ENCODE peak calls at places on chromosomes 5 and 9, in five cellular contexts. B is GM23248, X is brain microvascular endothelial cell, M is NCI-H446 treated with DMSO at 0.1 percent for 48 hours, E is Peyer's patch. F is an unnamed sample.

GRCh38 chr9:77750284-77750683 is 102.2 kb upstream of the GNA14 start:
- DNase-seq in B (peak; percentile 39), X (no peak), M (no peak), E (no peak), F (peak; percentile 13)

GRCh38 chr9:133257398-133258053 is 17.5 kb downstream of the ABO start:
- DNase-seq in E (no peak), X (no peak), M (no peak), B (no peak), F (no peak)

GRCh38 chr9:34994429-34995287 is 5.1 kb downstream of the DNAJB5 start:
- DNase-seq in X (no peak), B (peak; percentile 71), E (no peak), M (no peak), F (no peak)

GRCh38 chr5:53191766-53192165 is 82.2 kb upstream of the MOCS2 start:
- DNase-seq in X (no peak), M (no peak), E (no peak), B (no peak), F (no peak)

GRCh38 chr9:115213777-115214428 is 95.9 kb upstream of the TNC start:
- DNase-seq in B (peak; percentile 92), E (no peak), X (peak; percentile 89), M (no peak), F (no peak)

GRCh38 chr5:96868603-96869371 is 7.5 kb upstream of the ERAP2 start:
- DNase-seq in B (peak; percentile 84), M (peak; percentile 76), E (no peak), X (peak; percentile 63), F (peak; percentile 47)

GRCh38 chr5:133370281-133370890 is 242.0 kb downstream of the FSTL4 start:
- DNase-seq in E (no peak), M (no peak), B (peak; percentile 40), X (no peak), F (no peak)

GRCh38 chr5:170636206-170636605 is 132.4 kb downstream of the KCNIP1 start:
- DNase-seq in X (no peak), E (no peak), B (no peak), M (no peak), F (no peak)

GRCh38 chr5:170570492-170570891 is 66.7 kb downstream of the KCNIP1 start:
- DNase-seq in E (no peak), X (no peak), M (no peak), B (no peak), F (no peak)

GRCh38 chr9:72856985-72857631 is 95.7 kb downstream of the ALDH1A1 start:
- DNase-seq in B (peak; percentile 78), M (no peak), E (no peak), X (peak; percentile 66), F (peak; percentile 45)

GRCh38 chr5:130166839-130167490 is 262.7 kb downstream of the CHSY3 start:
- DNase-seq in X (no peak), E (no peak), M (no peak), B (no peak), F (no peak)

GRCh38 chr5:56896761-56897160 is 12.6 kb upstream of the SETD9 start:
- DNase-seq in X (no peak), M (no peak), E (no peak), B (no peak), F (no peak)

GRCh38 chr9:87830446-87830845 is 52.2 kb upstream of the SPATA31E1 start:
- DNase-seq in M (no peak), B (no peak), E (no peak), X (no peak), F (no peak)

GRCh38 chr9:100058699-100059579 is 39.9 kb downstream of the ERP44 start:
- DNase-seq in B (no peak), M (no peak), E (no peak), X (no peak), F (no peak)

GRCh38 chr5:134240421-134240962 is 14.6 kb upstream of the PPP2CA start:
- DNase-seq in B (peak; percentile 45), E (no peak), X (peak; percentile 77), M (peak; percentile 74), F (no peak)

GRCh38 chr5:90786756-90787155 is 228.2 kb downstream of the ADGRV1 start:
- DNase-seq in E (no peak), M (no peak), B (no peak), X (no peak), F (no peak)

GRCh38 chr5:34538026-34538672 is 118.0 kb upstream of the RAI14 start:
- DNase-seq in B (peak; percentile 26), E (no peak), X (peak; percentile 11), M (no peak), F (no peak)

GRCh38 chr5:116528519-116529234 is 45.9 kb downstream of the SEMA6A start:
- DNase-seq in M (peak; percentile 43), B (no peak), X (no peak), E (no peak), F (no peak)

GRCh38 chr5:175351126-175351525 is 92.9 kb downstream of the DRD1 start:
- DNase-seq in E (no peak), M (no peak), X (no peak), B (no peak), F (no peak)

GRCh38 chr5:55993628-55994501 is 898 bp downstream of the IL6ST start:
- DNase-seq in M (no peak), X (no peak), E (no peak), B (peak; percentile 46), F (no peak)

GRCh38 chr9:5455181-5455580 is 4.8 kb downstream of the CD274 start:
- DNase-seq in X (peak; percentile 32), B (peak; percentile 92), E (no peak), M (no peak), F (no peak)

GRCh38 chr5:10528056-10528816 is 35.6 kb upstream of the ANKRD33B start:
- DNase-seq in B (peak; percentile 82), X (no peak), M (peak; percentile 92), E (no peak), F (no peak)

GRCh38 chr5:117943120-117943519 is 1045.2 kb downstream of the DTWD2 start:
- DNase-seq in X (no peak), B (no peak), M (no peak), E (no peak), F (no peak)

GRCh38 chr5:88674262-88675158 is 208.5 kb downstream of the MEF2C start:
- DNase-seq in X (no peak), M (no peak), E (peak; percentile 51), B (peak; percentile 55), F (no peak)

GRCh38 chr5:80204808-80205614 is 50.8 kb downstream of the SERINC5 start:
- DNase-seq in M (no peak), B (no peak), X (peak; percentile 87), E (no peak), F (peak; percentile 1)

GRCh38 chr5:80284720-80285119 is 28.9 kb upstream of the SERINC5 start:
- DNase-seq in E (no peak), X (no peak), M (no peak), B (no peak), F (no peak)

GRCh38 chr5:134664448-134664847 is 15.9 kb downstream of the SEC24A start:
- DNase-seq in X (no peak), M (no peak), E (no peak), B (no peak), F (no peak)

GRCh38 chr5:148615644-148616283 is 38.6 kb downstream of the HTR4 start:
- DNase-seq in E (no peak), B (peak; percentile 23), X (peak; percentile 31), M (no peak), F (no peak)

GRCh38 chr9:35599763-35600604 is 5.1 kb upstream of the TESK1 start:
- DNase-seq in B (peak; percentile 16), X (no peak), E (no peak), M (no peak), F (no peak)

GRCh38 chr5:137453476-137454080 is 45.5 kb downstream of the SPOCK1 start:
- DNase-seq in M (no peak), X (peak; percentile 25), E (no peak), B (peak; percentile 73), F (peak; percentile 13)

F was measured in pulmonary artery endothelial cell.